ENCODE peak calls at places on chromosomes 1 and 21, in nine cellular contexts. Y is cardiac fibroblast, D is heart right ventricle, V is body of pancreas, K is left lung, Z is colonic mucosa, G is RWPE2, A is RWPE1, C is H9. R is an unnamed sample.

GRCh38 chr1:53121319-53122172 is 20.9 kb downstream of the SLC1A7 start:
- DNase-seq in Y (peak; percentile 27), D (peak; percentile 62), V (peak; percentile 41), K (no peak), Z (no peak), G (no peak), A (no peak), C (no peak), R (no peak)

GRCh38 chr1:22398656-22399420 is 52.8 kb upstream of the ZBTB40 start:
- DNase-seq in Y (no peak), D (no peak), V (no peak), K (no peak), Z (no peak), G (no peak), A (no peak), C (no peak), R (no peak)

GRCh38 chr1:19036049-19036546 is 79.6 kb upstream of the IFFO2 start:
- DNase-seq in Y (no peak), D (no peak), V (no peak), K (no peak), Z (no peak), G (no peak), A (no peak), C (no peak), R (no peak)

GRCh38 chr1:30385246-30385940 is 338.0 kb downstream of the MATN1 start:
- DNase-seq in Y (no peak), D (no peak), V (no peak), K (no peak), Z (no peak), G (no peak), A (no peak), C (no peak), R (no peak)

GRCh38 chr21:32940079-32941014 is 85.4 kb upstream of the OLIG2 start:
- DNase-seq in Y (peak; percentile 63), D (no peak), V (peak; percentile 59), K (no peak), Z (peak; percentile 40), G (no peak), A (peak; percentile 44), C (peak; percentile 55), R (peak; percentile 68)

GRCh38 chr1:246608616-246609376 is 42.5 kb downstream of the CNST start:
- DNase-seq in Y (peak; percentile 97), D (peak; percentile 54), V (peak; percentile 93), K (peak; percentile 86), Z (peak; percentile 78), G (peak; percentile 76), A (peak; percentile 87), C (peak; percentile 31), R (peak; percentile 73)

GRCh38 chr1:2808386-2808705 is 6.9 kb upstream of the TTC34 start:
- DNase-seq in Y (no peak), D (no peak), V (no peak), K (peak; percentile 71), Z (no peak), G (no peak), A (no peak), C (no peak), R (no peak)

GRCh38 chr1:164644774-164645634 is 86.0 kb downstream of the PBX1 start:
- DNase-seq in Y (peak; percentile 64), D (no peak), V (no peak), K (no peak), Z (no peak), G (no peak), A (peak; percentile 19), C (no peak), R (peak; percentile 86)

GRCh38 chr1:186155594-186155993 is 219.5 kb downstream of the TPR start:
- DNase-seq in Y (peak; percentile 86), D (no peak), V (peak; percentile 4), K (no peak), Z (no peak), G (no peak), A (peak; percentile 57), C (no peak), R (peak; percentile 78)
- TF ChIP-seq CTCF in Y (peak; percentile 59), D (peak; percentile 48), V (no peak), K (peak; percentile 45), Z (peak; percentile 17), G (peak; percentile 89), A (peak; percentile 64), C (peak; percentile 58), R (peak; percentile 73)

DNA sequence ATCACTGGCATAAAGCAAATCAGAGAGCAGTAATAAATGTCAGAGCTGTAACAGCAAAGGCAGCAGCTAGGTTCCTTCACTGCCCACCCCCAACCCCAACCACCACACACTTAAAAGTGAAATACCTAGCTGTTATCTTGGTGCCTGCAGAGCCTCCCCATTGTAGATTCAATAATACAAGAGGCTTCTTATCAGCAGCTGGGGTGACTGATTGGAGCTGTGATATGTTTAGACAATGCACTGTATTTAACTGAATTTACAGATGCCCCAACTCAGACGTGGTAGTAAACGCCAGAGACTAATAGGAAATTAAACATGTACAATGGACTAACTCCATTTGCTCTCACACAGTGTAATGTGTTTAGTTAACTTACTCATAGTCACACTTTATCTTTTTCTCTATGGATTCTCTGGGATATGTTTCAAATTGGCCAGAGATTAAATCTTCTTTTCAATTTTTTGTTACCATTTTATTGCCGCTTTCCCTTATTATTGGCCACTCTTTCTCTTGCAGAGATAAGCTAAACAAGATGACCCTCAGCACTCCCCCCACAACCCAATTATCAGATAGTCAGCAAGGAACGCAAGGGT is 117.1 kb downstream of the ESRRG start:
- DNase-seq in Y (no peak), D (no peak), V (no peak), K (no peak), Z (no peak), G (no peak), A (no peak), C (no peak), R (no peak)
- TF ChIP-seq CTCF in Y (no peak), D (no peak), V (no peak), K (no peak), Z (no peak), G (no peak), A (no peak), C (no peak), R (no peak)

GRCh38 chr1:181998858-181999257 is 62.7 kb downstream of the ZNF648 start:
- DNase-seq in Y (no peak), D (no peak), V (no peak), K (no peak), Z (no peak), G (no peak), A (no peak), C (no peak), R (no peak)

GRCh38 chr1:182003025-182003725 is 58.3 kb downstream of the ZNF648 start:
- DNase-seq in Y (no peak), D (peak; percentile 17), V (no peak), K (no peak), Z (no peak), G (no peak), A (no peak), C (no peak), R (no peak)

GRCh38 chr1:182002570-182002969 is 58.9 kb downstream of the ZNF648 start:
- DNase-seq in Y (no peak), D (no peak), V (no peak), K (no peak), Z (no peak), G (no peak), A (no peak), C (no peak), R (no peak)

GRCh38 chr1:182003953-182004586 is 57.4 kb downstream of the ZNF648 start:
- DNase-seq in Y (no peak), D (peak; percentile 51), V (no peak), K (no peak), Z (peak; percentile 25), G (no peak), A (no peak), C (peak; percentile 52), R (no peak)

GRCh38 chr1:182004601-182005000 is 56.9 kb downstream of the ZNF648 start:
- DNase-seq in Y (no peak), D (peak; percentile 11), V (no peak), K (no peak), Z (no peak), G (no peak), A (no peak), C (no peak), R (no peak)
- TF ChIP-seq CTCF in Y (no peak), D (no peak), V (no peak), K (no peak), Z (no peak), G (no peak), A (no peak), C (no peak), R (no peak)

GRCh38 chr1:241815957-241816356 is 32.0 kb upstream of the EXO1 start:
- DNase-seq in Y (no peak), D (no peak), V (no peak), K (no peak), Z (no peak), G (no peak), A (no peak), C (no peak), R (no peak)
- TF ChIP-seq CTCF in Y (no peak), D (no peak), V (no peak), K (no peak), Z (no peak), G (no peak), A (no peak), C (no peak), R (no peak)

GRCh38 chr1:21289700-21290545 is at the start of gene ECE1:
- DNase-seq in Y (no peak), D (peak; percentile 56), V (peak; percentile 43), K (peak; percentile 95), Z (peak; percentile 64), G (no peak), A (peak; percentile 52), C (peak; percentile 82), R (peak; percentile 37)
- TF ChIP-seq CTCF in Y (no peak), D (no peak), V (no peak), K (no peak), Z (no peak), G (no peak), A (no peak), C (no peak), R (no peak)

GRCh38 chr1:158154501-158154900 is 26.2 kb upstream of the CD1D start:
- DNase-seq in Y (no peak), D (no peak), V (no peak), K (no peak), Z (no peak), G (no peak), A (no peak), C (no peak), R (no peak)

GRCh38 chr1:158150512-158150911 is 30.2 kb upstream of the CD1D start:
- DNase-seq in Y (no peak), D (no peak), V (peak; percentile 20), K (no peak), Z (no peak), G (no peak), A (no peak), C (no peak), R (no peak)

GRCh38 chr1:158155673-158156072 is 25.0 kb upstream of the CD1D start:
- DNase-seq in Y (no peak), D (no peak), V (no peak), K (no peak), Z (no peak), G (no peak), A (peak; percentile 45), C (no peak), R (no peak)

GRCh38 chr1:158153781-158154444 is 26.8 kb upstream of the CD1D start:
- DNase-seq in Y (no peak), D (no peak), V (no peak), K (no peak), Z (no peak), G (no peak), A (no peak), C (no peak), R (no peak)

GRCh38 chr1:158153179-158153578 is 27.5 kb upstream of the CD1D start:
- DNase-seq in Y (peak; percentile 28), D (no peak), V (no peak), K (no peak), Z (no peak), G (no peak), A (no peak), C (no peak), R (no peak)
- TF ChIP-seq CTCF in Y (no peak), D (no peak), V (no peak), K (no peak), Z (no peak), G (no peak), A (no peak), C (no peak), R (no peak)